ENCODE peak calls at places on chromosomes 12 and 14, in ten cellular contexts. Z, D, S, I, C, W, R, H, B and X are unnamed samples.
A peak's percentile ranks its signal among the peaks of the same experiment; 100 is the strongest.

GRCh38 chr14:50110323-50111037 is 5.9 kb downstream of the VCPKMT start:
- DNase-seq in Z (no peak), B (no peak), S (no peak), H (no peak), I (no peak), R (no peak), C (no peak), W (no peak), D (no peak), X (no peak)

GRCh38 chr12:81758421-81759214 is 532 bp downstream of the PPFIA2 start:
- DNase-seq in Z (peak; percentile 47), S (peak; percentile 10), D (peak; percentile 67), H (no peak), C (no peak), I (peak; percentile 0), R (no peak), W (peak; percentile 79), B (no peak), X (peak; percentile 69)

GRCh38 chr12:49784756-49785409 is 43.3 kb downstream of the NCKAP5L start:
- DNase-seq in D (no peak), S (no peak), R (peak; percentile 42), W (no peak), Z (no peak), C (no peak), B (no peak), I (peak; percentile 55), H (no peak), X (no peak)

GRCh38 chr12:29286081-29286800 is 94.7 kb downstream of the ERGIC2 start:
- DNase-seq in S (no peak), Z (peak; percentile 13), D (no peak), W (no peak), H (no peak), I (no peak), C (no peak), B (no peak), R (no peak), X (no peak)

GRCh38 chr14:86057018-86057667 is 527.2 kb downstream of the FLRT2 start:
- DNase-seq in B (no peak), H (peak; percentile 16), S (no peak), I (peak; percentile 38), W (peak; percentile 32), D (peak; percentile 7), C (no peak), Z (peak; percentile 47), R (peak; percentile 9), X (no peak)

GRCh38 chr12:51528852-51529545 is 62.0 kb upstream of the SCN8A start:
- DNase-seq in D (no peak), R (peak; percentile 15), I (peak; percentile 15), Z (peak; percentile 34), C (no peak), W (no peak), B (no peak), H (no peak), S (no peak), X (no peak)

GRCh38 chr12:24364921-24365320 is 415.5 kb upstream of the SOX5 start:
- DNase-seq in C (no peak), I (peak; percentile 40), S (no peak), R (no peak), B (no peak), H (no peak), W (no peak), D (no peak), Z (no peak), X (no peak)

GRCh38 chr14:23174266-23174665 is 9.2 kb downstream of the SLC7A8 start:
- DNase-seq in R (peak; percentile 63), D (no peak), I (no peak), Z (peak; percentile 65), S (no peak), H (peak; percentile 25), C (no peak), W (no peak), B (no peak), X (no peak)

GRCh38 chr12:13505224-13505623 is 308.7 kb downstream of the EMP1 start:
- DNase-seq in Z (no peak), W (no peak), D (no peak), H (no peak), S (no peak), C (no peak), I (no peak), B (no peak), R (no peak), X (no peak)